ENCODE peak calls at places on chromosomes 3 and 15, in four cellular contexts. S is GM03348, N is T-helper 1 cell, E is aorta. C is an unnamed sample.

GRCh38 chr3:9762871-9763270 is 6.9 kb downstream of the CAMK1 start:
- DNase-seq in E (no peak), S (no peak), N (no peak), C (no peak)

GRCh38 chr3:112979244-112979832 is 4.4 kb upstream of the CD200R1 start:
- DNase-seq in E (no peak), N (peak; percentile 47), S (peak; percentile 34), C (no peak)

GRCh38 chr3:10551821-10552630 is 46.6 kb upstream of the ATP2B2 start:
- DNase-seq in N (peak; percentile 77), E (peak; percentile 75), S (peak; percentile 31), C (peak; percentile 63)

GRCh38 chr3:33718595-33718907 is 497 bp upstream of the CLASP2 start:
- DNase-seq in E (no peak), S (no peak), N (no peak), C (no peak)

GRCh38 chr15:47461560-47462175 is 255.6 kb upstream of the SEMA6D start:
- DNase-seq in N (no peak), E (no peak), S (no peak), C (no peak)

GRCh38 chr3:58508437-58508836 is 16.5 kb downstream of the KCTD6 start:
- DNase-seq in E (no peak), N (no peak), S (no peak), C (no peak)

GRCh38 chr3:88744896-88745295 is 362.5 kb upstream of the EPHA3 start:
- DNase-seq in S (no peak), N (no peak), E (no peak), C (no peak)

GRCh38 chr3:53259427-53260259 is 3.8 kb upstream of the TKT start:
- DNase-seq in E (peak; percentile 21), S (peak; percentile 55), N (no peak), C (no peak)

GRCh38 chr15:68820589-68821189 is at the start of gene ANP32A:
- DNase-seq in N (peak; percentile 95), E (peak; percentile 98), S (peak; percentile 100), C (peak; percentile 98)

GRCh38 chr3:113977822-113978221 is 30.0 kb downstream of the ZDHHC23 start:
- DNase-seq in E (no peak), S (no peak), N (no peak), C (no peak)

GRCh38 chr15:78763796-78764241 is 47.4 kb downstream of the ADAMTS7 start:
- DNase-seq in N (no peak), E (peak; percentile 45), S (no peak), C (no peak)

GRCh38 chr3:123310186-123310585 is 108.4 kb downstream of the SEC22A start:
- DNase-seq in S (no peak), E (peak; percentile 37), N (no peak), C (no peak)

GRCh38 chr15:59501531-59502113 is 63.6 kb downstream of the FAM81A start:
- DNase-seq in S (peak; percentile 44), N (no peak), E (no peak), C (no peak)

GRCh38 chr3:13203398-13204176 is 130.4 kb upstream of the IQSEC1 start:
- DNase-seq in S (no peak), E (no peak), N (no peak), C (no peak)

GRCh38 chr3:128011140-128011539 is 41.1 kb upstream of the SEC61A1 start:
- DNase-seq in S (no peak), E (no peak), N (no peak), C (no peak)

GRCh38 chr3:107220538-107220937 is 156.7 kb upstream of the CCDC54 start:
- DNase-seq in S (no peak), E (no peak), N (no peak), C (no peak)

GRCh38 chr3:15628967-15629366 is 27.4 kb downstream of the BTD start:
- DNase-seq in E (no peak), S (no peak), N (no peak), C (no peak)

GRCh38 chr3:102478160-102478559 is 43.3 kb downstream of the ZPLD1 start:
- DNase-seq in S (no peak), E (no peak), N (no peak), C (no peak)

GRCh38 chr3:191020730-191021405 is 158.4 kb upstream of the GMNC start:
- DNase-seq in N (no peak), S (peak; percentile 44), E (no peak), C (no peak)

GRCh38 chr15:71186267-71186666 is 71.0 kb downstream of the THSD4 start:
- DNase-seq in S (no peak), E (no peak), N (no peak), C (no peak)

GRCh38 chr3:194205675-194206133 is 69.8 kb downstream of the HES1 start:
- DNase-seq in N (peak; percentile 18), S (no peak), E (no peak), C (no peak)

GRCh38 chr3:62241279-62241678 is 132.1 kb downstream of the FEZF2 start:
- DNase-seq in E (no peak), N (no peak), S (no peak), C (no peak)

GRCh38 chr15:63495780-63496179 is 8.6 kb upstream of the USP3 start:
- DNase-seq in N (no peak), E (no peak), S (no peak), C (no peak)

GRCh38 chr3:111923095-111923771 is 55.6 kb upstream of the ABHD10 start:
- DNase-seq in N (no peak), S (no peak), E (no peak), C (no peak)

GRCh38 chr15:36282821-36283220 is 296.6 kb upstream of the CDIN1 start:
- DNase-seq in E (no peak), S (no peak), N (no peak), C (no peak)

GRCh38 chr3:65732060-65732933 is 306.4 kb downstream of the MAGI1 start:
- DNase-seq in S (peak; percentile 85), N (peak; percentile 14), E (no peak), C (no peak)

GRCh38 chr3:48689384-48689783 is 3.7 kb upstream of the NCKIPSD start:
- DNase-seq in S (no peak), N (no peak), E (no peak), C (no peak)

GRCh38 chr15:64507293-64507802 is 47.0 kb downstream of the ZNF609 start:
- DNase-seq in N (peak; percentile 15), S (peak; percentile 76), E (peak; percentile 87), C (no peak)

GRCh38 chr3:35688826-35689225 is 49.5 kb downstream of the ARPP21 start:
- DNase-seq in E (no peak), N (no peak), S (no peak), C (no peak)

GRCh38 chr3:121529308-121529707 is 16.5 kb downstream of the POLQ start:
- DNase-seq in E (no peak), N (no peak), S (peak; percentile 67), C (no peak)

GRCh38 chr15:39584266-39584659 is 3.4 kb downstream of the THBS1 start:
- DNase-seq in N (no peak), S (no peak), E (no peak), C (no peak)

GRCh38 chr3:189515916-189516531 is 115.2 kb upstream of the TP63 start:
- DNase-seq in E (no peak), S (peak; percentile 29), N (no peak), C (no peak)